ENCODE peak calls at places on chromosomes 3 and 15, in ten cellular contexts. One of them, this sample, is unnamed.

GRCh38 chr3:31968391-31968926 is 12.6 kb downstream of the OSBPL10 start:
- DNase-seq in mesendoderm: no peak
- DNase-seq in cardiac muscle cell: peak; percentile 63
- DNase-seq in heart left ventricle: no peak
- DNase-seq in fibroblast of lung: peak; percentile 86
- DNase-seq in upper lobe of right lung: no peak
- DNase-seq in AG04450: no peak
- DNase-seq in IMR-90: peak; percentile 77
- DNase-seq in K562: no peak
- DNase-seq in H7: no peak
- DNase-seq in this sample: no peak

GRCh38 chr3:170868577-170869239 is 1.3 kb downstream of the RPL22L1 start:
- DNase-seq in mesendoderm: no peak
- DNase-seq in cardiac muscle cell: no peak
- DNase-seq in heart left ventricle: no peak
- DNase-seq in fibroblast of lung: no peak
- DNase-seq in upper lobe of right lung: no peak
- DNase-seq in AG04450: no peak
- DNase-seq in IMR-90: no peak
- DNase-seq in K562: no peak
- DNase-seq in H7: no peak
- DNase-seq in this sample: no peak

GRCh38 chr3:117842086-117842485 is 1132.5 kb downstream of the TUSC7 start:
- DNase-seq in mesendoderm: no peak
- DNase-seq in cardiac muscle cell: no peak
- DNase-seq in heart left ventricle: no peak
- DNase-seq in fibroblast of lung: no peak
- DNase-seq in upper lobe of right lung: no peak
- DNase-seq in AG04450: no peak
- DNase-seq in IMR-90: no peak
- DNase-seq in K562: no peak
- DNase-seq in H7: no peak
- DNase-seq in this sample: no peak

GRCh38 chr15:75357976-75358673 is 10.3 kb downstream of the MAN2C1 start:
- DNase-seq in mesendoderm: no peak
- DNase-seq in cardiac muscle cell: no peak
- DNase-seq in heart left ventricle: no peak
- DNase-seq in fibroblast of lung: no peak
- DNase-seq in upper lobe of right lung: no peak
- DNase-seq in AG04450: no peak
- DNase-seq in IMR-90: no peak
- DNase-seq in K562: no peak
- DNase-seq in H7: no peak
- DNase-seq in this sample: no peak

GRCh38 chr3:119924111-119925094 is 142.5 kb downstream of the NR1I2 start:
- DNase-seq in mesendoderm: no peak
- DNase-seq in cardiac muscle cell: no peak
- DNase-seq in heart left ventricle: no peak
- DNase-seq in fibroblast of lung: no peak
- DNase-seq in upper lobe of right lung: no peak
- DNase-seq in AG04450: no peak
- DNase-seq in IMR-90: no peak
- DNase-seq in K562: no peak
- DNase-seq in H7: no peak
- DNase-seq in this sample: no peak

GRCh38 chr3:10975695-10976234 is 16.8 kb upstream of the SLC6A1 start:
- DNase-seq in mesendoderm: no peak
- DNase-seq in cardiac muscle cell: no peak
- DNase-seq in heart left ventricle: no peak
- DNase-seq in fibroblast of lung: no peak
- DNase-seq in upper lobe of right lung: no peak
- DNase-seq in AG04450: no peak
- DNase-seq in IMR-90: no peak
- DNase-seq in K562: peak; percentile 51
- DNase-seq in H7: no peak
- DNase-seq in this sample: no peak

GRCh38 chr15:66138096-66138783 is 115.3 kb downstream of the MEGF11 start:
- DNase-seq in mesendoderm: no peak
- DNase-seq in cardiac muscle cell: peak; percentile 3
- DNase-seq in heart left ventricle: no peak
- DNase-seq in fibroblast of lung: no peak
- DNase-seq in upper lobe of right lung: no peak
- DNase-seq in AG04450: no peak
- DNase-seq in IMR-90: no peak
- DNase-seq in K562: no peak
- DNase-seq in H7: no peak
- DNase-seq in this sample: no peak

GRCh38 chr3:97464035-97464434 is 300.5 kb upstream of the ARL6 start:
- DNase-seq in mesendoderm: peak; percentile 49
- DNase-seq in cardiac muscle cell: no peak
- DNase-seq in heart left ventricle: no peak
- DNase-seq in fibroblast of lung: no peak
- DNase-seq in upper lobe of right lung: no peak
- DNase-seq in AG04450: no peak
- DNase-seq in IMR-90: no peak
- DNase-seq in K562: no peak
- DNase-seq in H7: peak; percentile 17
- DNase-seq in this sample: peak; percentile 49

GRCh38 chr15:68638953-68639500 is 60.2 kb downstream of the CORO2B start:
- DNase-seq in mesendoderm: no peak
- DNase-seq in cardiac muscle cell: no peak
- DNase-seq in heart left ventricle: no peak
- DNase-seq in fibroblast of lung: peak; percentile 81
- DNase-seq in upper lobe of right lung: peak; percentile 26
- DNase-seq in AG04450: no peak
- DNase-seq in IMR-90: peak; percentile 57
- DNase-seq in K562: no peak
- DNase-seq in H7: no peak
- DNase-seq in this sample: no peak

GRCh38 chr3:11021611-11022011 is 29.1 kb downstream of the SLC6A1 start:
- DNase-seq in mesendoderm: no peak
- DNase-seq in cardiac muscle cell: no peak
- DNase-seq in heart left ventricle: no peak
- DNase-seq in fibroblast of lung: no peak
- DNase-seq in upper lobe of right lung: no peak
- DNase-seq in AG04450: no peak
- DNase-seq in IMR-90: no peak
- DNase-seq in K562: no peak
- DNase-seq in H7: peak; percentile 81
- DNase-seq in this sample: peak; percentile 67

GRCh38 chr3:30702521-30703404 is 96.4 kb downstream of the TGFBR2 start:
- DNase-seq in mesendoderm: no peak
- DNase-seq in cardiac muscle cell: no peak
- DNase-seq in heart left ventricle: no peak
- DNase-seq in fibroblast of lung: no peak
- DNase-seq in upper lobe of right lung: no peak
- DNase-seq in AG04450: no peak
- DNase-seq in IMR-90: no peak
- DNase-seq in K562: no peak
- DNase-seq in H7: no peak
- DNase-seq in this sample: no peak

GRCh38 chr3:13235897-13236296 is 162.7 kb upstream of the IQSEC1 start:
- DNase-seq in mesendoderm: no peak
- DNase-seq in cardiac muscle cell: no peak
- DNase-seq in heart left ventricle: no peak
- DNase-seq in fibroblast of lung: no peak
- DNase-seq in upper lobe of right lung: no peak
- DNase-seq in AG04450: no peak
- DNase-seq in IMR-90: no peak
- DNase-seq in K562: no peak
- DNase-seq in H7: no peak
- DNase-seq in this sample: no peak
- H3K27me3 ChIP-seq in mesendoderm: no peaks in the 10 kb centered on the region
- H3K27me3 ChIP-seq in cardiac muscle cell: no peaks in the 10 kb centered on the region
- H3K27me3 ChIP-seq in heart left ventricle: peaks cover 4% of the 10 kb centered on the region
- H3K27me3 ChIP-seq in fibroblast of lung: peaks cover 4% of the 10 kb centered on the region
- H3K27me3 ChIP-seq in upper lobe of right lung: no peaks in the 10 kb centered on the region
- H3K27me3 ChIP-seq in AG04450: peaks cover 22% of the 10 kb centered on the region
- H3K27me3 ChIP-seq in IMR-90: peaks cover 35% of the 10 kb centered on the region
- H3K27me3 ChIP-seq in K562: peaks cover 80% of the 10 kb centered on the region
- H3K27me3 ChIP-seq in H7: no peaks in the 10 kb centered on the region
- H3K27me3 ChIP-seq in this sample: no peaks in the 10 kb centered on the region

DNA sequence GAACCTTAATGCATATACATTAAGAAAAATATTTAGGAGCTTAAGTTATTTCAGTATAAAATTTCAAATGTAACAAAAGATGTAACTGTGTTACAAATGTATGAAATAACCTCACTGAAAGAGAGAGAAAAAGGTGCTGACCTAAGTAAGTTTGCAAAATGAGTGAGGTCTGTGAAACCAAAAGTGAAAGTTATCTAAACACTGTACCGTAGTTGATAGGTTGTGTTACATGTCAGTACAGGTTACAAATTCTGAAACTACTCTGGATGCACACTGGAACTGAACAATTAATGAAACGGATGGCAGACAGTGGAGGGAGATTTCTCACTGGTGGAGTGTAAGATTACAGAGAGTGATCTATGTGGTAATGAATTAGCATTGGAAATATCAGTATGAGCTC is 420.7 kb downstream of the ZNF385D start:
- DNase-seq in mesendoderm: no peak
- DNase-seq in cardiac muscle cell: peak; percentile 7
- DNase-seq in heart left ventricle: no peak
- DNase-seq in fibroblast of lung: peak; percentile 10
- DNase-seq in upper lobe of right lung: no peak
- DNase-seq in AG04450: no peak
- DNase-seq in IMR-90: no peak
- DNase-seq in K562: no peak
- DNase-seq in H7: no peak
- DNase-seq in this sample: no peak
- H3K4me3 ChIP-seq in mesendoderm: no peak overlapping the region
- H3K4me3 ChIP-seq in cardiac muscle cell: no peak overlapping the region
- H3K4me3 ChIP-seq in heart left ventricle: peak overlapping the region; percentile 22
- H3K4me3 ChIP-seq in fibroblast of lung: peak overlapping the region; percentile 48
- H3K4me3 ChIP-seq in upper lobe of right lung: peak overlapping the region; percentile 28
- H3K4me3 ChIP-seq in AG04450: no peak overlapping the region
- H3K4me3 ChIP-seq in IMR-90: no peak overlapping the region
- H3K4me3 ChIP-seq in K562: no peak overlapping the region
- H3K4me3 ChIP-seq in H7: no peak overlapping the region
- H3K4me3 ChIP-seq in this sample: no peak overlapping the region

GRCh38 chr3:24520101-24520495 is 25.4 kb upstream of the THRB start:
- DNase-seq in mesendoderm: no peak
- DNase-seq in cardiac muscle cell: no peak
- DNase-seq in heart left ventricle: no peak
- DNase-seq in fibroblast of lung: no peak
- DNase-seq in upper lobe of right lung: no peak
- DNase-seq in AG04450: no peak
- DNase-seq in IMR-90: no peak
- DNase-seq in K562: no peak
- DNase-seq in H7: no peak
- DNase-seq in this sample: no peak

GRCh38 chr3:24523195-24523594 is 28.5 kb upstream of the THRB start:
- DNase-seq in mesendoderm: no peak
- DNase-seq in cardiac muscle cell: no peak
- DNase-seq in heart left ventricle: no peak
- DNase-seq in fibroblast of lung: no peak
- DNase-seq in upper lobe of right lung: no peak
- DNase-seq in AG04450: no peak
- DNase-seq in IMR-90: no peak
- DNase-seq in K562: no peak
- DNase-seq in H7: no peak
- DNase-seq in this sample: no peak

GRCh38 chr3:24522155-24522579 is 27.5 kb upstream of the THRB start:
- DNase-seq in mesendoderm: peak; percentile 25
- DNase-seq in cardiac muscle cell: peak; percentile 20
- DNase-seq in heart left ventricle: peak; percentile 42
- DNase-seq in fibroblast of lung: no peak
- DNase-seq in upper lobe of right lung: no peak
- DNase-seq in AG04450: no peak
- DNase-seq in IMR-90: no peak
- DNase-seq in K562: no peak
- DNase-seq in H7: peak; percentile 45
- DNase-seq in this sample: peak; percentile 73

GRCh38 chr3:24520941-24521305 is 26.3 kb upstream of the THRB start:
- DNase-seq in mesendoderm: no peak
- DNase-seq in cardiac muscle cell: no peak
- DNase-seq in heart left ventricle: no peak
- DNase-seq in fibroblast of lung: no peak
- DNase-seq in upper lobe of right lung: no peak
- DNase-seq in AG04450: no peak
- DNase-seq in IMR-90: no peak
- DNase-seq in K562: no peak
- DNase-seq in H7: no peak
- DNase-seq in this sample: no peak

DNA sequence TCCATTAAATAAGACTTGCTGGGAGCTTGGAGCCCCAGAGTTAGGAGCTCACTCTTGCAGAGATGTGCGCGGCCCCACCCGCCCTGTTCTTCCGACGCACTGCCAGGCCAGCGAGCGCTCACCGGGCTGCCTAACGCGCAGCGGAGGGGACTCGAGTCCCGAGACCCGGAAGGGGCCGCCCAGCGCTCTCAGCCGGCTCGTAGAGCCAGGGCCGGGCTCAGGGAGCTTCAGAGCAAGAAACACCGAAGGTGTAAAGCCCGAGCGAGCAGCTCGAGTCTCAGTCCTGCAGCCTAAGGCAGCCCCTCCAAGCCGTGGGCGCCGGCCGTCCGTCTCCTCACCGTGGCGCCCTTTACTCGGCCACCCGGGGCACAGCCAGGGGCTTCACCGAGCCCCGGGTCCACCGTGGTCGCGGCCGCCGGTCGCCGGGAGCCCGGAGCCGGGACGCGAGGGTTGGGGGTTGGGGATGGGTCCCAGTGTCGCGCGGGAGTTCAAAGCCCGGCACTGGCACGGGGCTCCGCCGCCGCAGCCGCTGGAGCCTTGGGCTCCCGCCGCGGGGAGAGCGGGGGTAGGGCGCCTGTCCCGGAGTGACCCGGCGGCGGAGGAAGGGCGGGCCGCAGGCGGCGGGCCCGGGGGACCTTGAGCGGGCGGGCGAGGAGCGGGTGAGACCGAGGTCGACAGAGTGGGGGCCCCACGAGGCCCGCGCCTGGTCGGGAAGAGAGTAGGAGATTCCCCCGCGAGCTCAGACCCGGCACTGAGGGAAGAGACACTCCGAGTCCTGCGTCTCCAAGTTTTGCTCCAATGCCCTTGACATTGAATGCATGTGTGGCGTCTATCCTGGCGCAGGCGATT is 26.9 kb upstream of the THRB start:
- DNase-seq in mesendoderm: peak; percentile 67
- DNase-seq in cardiac muscle cell: peak; percentile 59
- DNase-seq in heart left ventricle: peak; percentile 87
- DNase-seq in fibroblast of lung: peak; percentile 45
- DNase-seq in upper lobe of right lung: peak; percentile 84
- DNase-seq in AG04450: no peak
- DNase-seq in IMR-90: no peak
- DNase-seq in K562: peak; percentile 56
- DNase-seq in H7: peak; percentile 71
- DNase-seq in this sample: peak; percentile 86
- H3K27me3 ChIP-seq in mesendoderm: peaks cover 16% of the 10 kb centered on the region
- H3K27me3 ChIP-seq in cardiac muscle cell: peaks cover 74% of the 10 kb centered on the region
- H3K27me3 ChIP-seq in heart left ventricle: no peaks in the 10 kb centered on the region
- H3K27me3 ChIP-seq in fibroblast of lung: no peaks in the 10 kb centered on the region
- H3K27me3 ChIP-seq in upper lobe of right lung: peaks cover 5% of the 10 kb centered on the region
- H3K27me3 ChIP-seq in AG04450: peaks cover 22% of the 10 kb centered on the region
- H3K27me3 ChIP-seq in IMR-90: peaks cover 26% of the 10 kb centered on the region
- H3K27me3 ChIP-seq in K562: no peaks in the 10 kb centered on the region
- H3K27me3 ChIP-seq in H7: peaks cover 53% of the 10 kb centered on the region
- H3K27me3 ChIP-seq in this sample: peaks cover 57% of the 10 kb centered on the region

DNA sequence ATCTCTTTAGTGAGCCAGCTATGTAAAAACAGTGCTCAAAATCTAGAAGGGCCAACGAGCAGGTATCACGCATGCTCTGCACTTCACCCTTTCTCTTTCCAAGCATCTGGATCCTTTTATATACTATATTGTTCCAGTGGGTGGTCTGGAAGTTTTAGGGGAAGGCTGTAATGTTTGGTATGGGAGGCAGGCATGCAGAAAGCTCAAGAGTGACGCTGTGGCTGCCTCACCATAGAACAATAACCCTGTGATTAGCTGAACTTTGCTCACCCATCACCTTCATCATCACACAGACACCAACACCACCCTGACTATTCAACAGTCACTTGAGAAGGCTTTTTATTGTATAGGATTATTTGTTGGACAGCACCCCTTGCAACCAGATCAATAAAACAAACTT is 81.6 kb downstream of the FBN1 start:
- DNase-seq in mesendoderm: no peak
- DNase-seq in cardiac muscle cell: no peak
- DNase-seq in heart left ventricle: no peak
- DNase-seq in fibroblast of lung: peak; percentile 55
- DNase-seq in upper lobe of right lung: no peak
- DNase-seq in AG04450: no peak
- DNase-seq in IMR-90: no peak
- DNase-seq in K562: no peak
- DNase-seq in H7: no peak
- DNase-seq in this sample: no peak
- H3K4me3 ChIP-seq in mesendoderm: no peak overlapping the region
- H3K4me3 ChIP-seq in cardiac muscle cell: no peak overlapping the region
- H3K4me3 ChIP-seq in heart left ventricle: no peak overlapping the region
- H3K4me3 ChIP-seq in fibroblast of lung: no peak overlapping the region
- H3K4me3 ChIP-seq in upper lobe of right lung: no peak overlapping the region
- H3K4me3 ChIP-seq in AG04450: no peak overlapping the region
- H3K4me3 ChIP-seq in IMR-90: no peak overlapping the region
- H3K4me3 ChIP-seq in K562: no peak overlapping the region
- H3K4me3 ChIP-seq in H7: no peak overlapping the region
- H3K4me3 ChIP-seq in this sample: no peak overlapping the region

This sample was measured in endodermal cell.